ENCODE peak calls at places on chromosomes 13 and 19, in nine cellular contexts. C is RPMI8226, T is anterior cingulate cortex, K is AG09319, H is T-helper 9 cell, J is GM19239, L is T-helper 1 cell, V is left ventricle myocardium inferior, B is left lung. I is an unnamed sample.

GRCh38 chr13:113898391-113898790 is 34.5 kb upstream of the GAS6 start:
- DNase-seq in H (no peak), C (no peak), L (no peak), T (no peak), K (no peak), J (no peak), B (no peak), V (no peak), I (no peak)

GRCh38 chr13:37216340-37216739 is 110.9 kb upstream of the CSNK1A1L start:
- DNase-seq in V (no peak), C (no peak), J (no peak), H (no peak), B (no peak), T (no peak), K (no peak), L (no peak), I (no peak)

GRCh38 chr13:97435794-97436193 is 1.8 kb downstream of the RAP2A start:
- DNase-seq in T (no peak), C (no peak), H (no peak), L (no peak), K (no peak), V (no peak), B (no peak), J (no peak), I (no peak)

GRCh38 chr19:52248256-52248655 is 21.1 kb upstream of the ZNF766 start:
- DNase-seq in L (peak), B (no peak), V (peak), K (peak), J (no peak), H (peak), T (no peak), C (peak), I (peak)

GRCh38 chr13:98681017-98681416 is 71.5 kb downstream of the SLC15A1 start:
- DNase-seq in T (no peak), V (no peak), K (no peak), B (no peak), J (no peak), L (no peak), C (no peak), H (no peak), I (no peak)

GRCh38 chr13:47326061-47326460 is 429.2 kb upstream of the HTR2A start:
- DNase-seq in K (no peak), B (no peak), C (no peak), L (no peak), T (no peak), V (no peak), H (no peak), J (no peak), I (no peak)

GRCh38 chr19:1264801-1265610 is 4.1 kb upstream of the CIRBP start:
- DNase-seq in J (no peak), V (peak), K (no peak), C (no peak), H (no peak), L (no peak), B (peak), T (no peak), I (peak)

GRCh38 chr19:49490287-49491029 is 3.0 kb downstream of the RPL13A start:
- DNase-seq in H (no peak), C (no peak), K (no peak), L (no peak), T (no peak), J (no peak), B (no peak), V (no peak), I (no peak)

GRCh38 chr13:79528759-79529191 is 47.8 kb downstream of the NDFIP2 start:
- DNase-seq in C (no peak), T (no peak), L (no peak), B (no peak), J (no peak), K (no peak), H (no peak), V (no peak), I (peak)

GRCh38 chr13:59793107-59793506 is 370.6 kb downstream of the DIAPH3 start:
- DNase-seq in T (no peak), B (no peak), L (no peak), H (no peak), V (no peak), C (no peak), K (no peak), J (no peak), I (no peak)

GRCh38 chr13:81487151-81487550 is 1146.2 kb upstream of the SPRY2 start:
- DNase-seq in L (no peak), K (no peak), J (no peak), C (peak), B (no peak), V (no peak), H (no peak), T (no peak), I (peak)

GRCh38 chr13:23921451-23921888 is 24.2 kb upstream of the C1QTNF9B start:
- DNase-seq in B (no peak), C (peak), V (no peak), K (no peak), T (peak), L (no peak), H (no peak), J (no peak), I (peak)

GRCh38 chr13:58949646-58950045 is 1214.1 kb downstream of the DIAPH3 start:
- DNase-seq in T (no peak), L (no peak), V (no peak), H (no peak), K (no peak), J (no peak), C (no peak), B (no peak), I (peak)

GRCh38 chr19:48059331-48059730 is 15.5 kb upstream of the CABP5 start:
- DNase-seq in H (no peak), T (no peak), L (no peak), V (no peak), B (no peak), J (no peak), K (no peak), C (no peak), I (no peak)

GRCh38 chr19:10420444-10421239 is at the start of gene PDE4A:
- DNase-seq in J (no peak), C (peak), T (no peak), B (peak), H (peak), K (no peak), L (no peak), V (no peak), I (peak)

GRCh38 chr19:12884926-12885748 is 1.9 kb downstream of the KLF1 start:
- DNase-seq in K (no peak), L (peak), C (peak), V (peak), J (no peak), B (peak), T (no peak), H (peak), I (peak)

GRCh38 chr19:2081873-2082810 is 14.0 kb downstream of the MOB3A start:
- DNase-seq in T (no peak), L (no peak), V (no peak), K (no peak), C (peak), H (peak), B (peak), J (peak), I (no peak)

GRCh38 chr13:21657538-21657937 is 13.3 kb upstream of the FGF9 start:
- DNase-seq in L (no peak), V (no peak), H (no peak), B (no peak), K (no peak), J (no peak), C (no peak), T (no peak), I (no peak)

GRCh38 chr19:29567366-29567915 is 38.6 kb upstream of the POP4 start:
- DNase-seq in B (no peak), J (no peak), K (no peak), L (no peak), H (no peak), C (no peak), T (no peak), V (no peak), I (no peak)

GRCh38 chr19:3586707-3587346 is 1.5 kb downstream of the GIPC3 start:
- DNase-seq in B (no peak), J (no peak), T (no peak), L (no peak), V (no peak), C (no peak), H (no peak), K (no peak), I (no peak)